ENCODE peak calls at places on chromosomes 11 and 22, in eight cellular contexts. U is epithelial cell of esophagus; H is SK-N-DZ; V is NCI-H460; T is amygdala; G is activated CD8-positive, alpha-beta T cell treated with anti-CD3 and anti-CD28 coated beads for 36 hours; C is activated T-cell treated with anti-CD3 and anti-CD28 coated beads, Interleukin-2, amount 50 U/mL, for 1 hour; D is NCI-H1092. O is an unnamed sample.

GRCh38 chr22:44828193-44828592 is 75.8 kb downstream of the ARHGAP8 start:
- DNase-seq in U (no peak), H (peak), V (peak), T (no peak), G (peak), C (no peak), D (no peak), O (peak)

GRCh38 chr11:808427-809286 is 1.1 kb upstream of the RPLP2 start:
- DNase-seq in U (no peak), H (no peak), V (peak), T (no peak), G (peak), C (no peak), D (no peak), O (no peak)

GRCh38 chr11:126485021-126485781 is 129.7 kb downstream of the ST3GAL4 start:
- DNase-seq in U (peak), H (no peak), V (no peak), T (no peak), G (no peak), C (no peak), D (no peak), O (no peak)

GRCh38 chr22:42324991-42325710 is 54.7 kb upstream of the TCF20 start:
- DNase-seq in U (no peak), H (no peak), V (no peak), T (no peak), G (peak), C (no peak), D (peak), O (no peak)

GRCh38 chr11:113281052-113281725 is 33.2 kb upstream of the TTC12 start:
- DNase-seq in U (no peak), H (no peak), V (no peak), T (no peak), G (no peak), C (no peak), D (no peak), O (no peak)

GRCh38 chr22:25081409-25081824 is 118.2 kb upstream of the CRYBB3 start:
- DNase-seq in U (peak), H (no peak), V (peak), T (no peak), G (peak), C (peak), D (no peak), O (peak)

GRCh38 chr11:74417379-74417804 is 19.2 kb upstream of the PGM2L1 start:
- DNase-seq in U (peak), H (no peak), V (no peak), T (no peak), G (no peak), C (no peak), D (no peak), O (no peak)

GRCh38 chr11:68854273-68854958 is 12.7 kb upstream of the CPT1A start:
- DNase-seq in U (no peak), H (no peak), V (no peak), T (no peak), G (no peak), C (no peak), D (no peak), O (no peak)

GRCh38 chr22:48837341-48837935 is 990.2 kb downstream of the BRD1 start:
- DNase-seq in U (peak), H (no peak), V (no peak), T (no peak), G (no peak), C (no peak), D (no peak), O (no peak)

GRCh38 chr22:37062366-37062655 is 10.8 kb downstream of the KCTD17 start:
- DNase-seq in U (no peak), H (no peak), V (no peak), T (no peak), G (peak), C (no peak), D (no peak), O (no peak)

GRCh38 chr11:87425391-87425790 is 387.7 kb downstream of the TMEM135 start:
- DNase-seq in U (peak), H (no peak), V (no peak), T (no peak), G (no peak), C (no peak), D (no peak), O (no peak)

GRCh38 chr11:18617688-18618340 is 16.3 kb downstream of the SPTY2D1 start:
- DNase-seq in U (no peak), H (no peak), V (no peak), T (no peak), G (peak), C (no peak), D (no peak), O (no peak)

GRCh38 chr11:117170210-117170609 is 8.3 kb upstream of the SIDT2 start:
- DNase-seq in U (no peak), H (no peak), V (no peak), T (no peak), G (no peak), C (no peak), D (no peak), O (no peak)

GRCh38 chr22:37148031-37148651 is 1.6 kb downstream of the IL2RB start:
- DNase-seq in U (no peak), H (no peak), V (no peak), T (no peak), G (peak), C (peak), D (no peak), O (no peak)

GRCh38 chr11:111762981-111763643 is 3.1 kb downstream of the PPP2R1B start:
- DNase-seq in U (no peak), H (no peak), V (no peak), T (no peak), G (no peak), C (no peak), D (no peak), O (no peak)

GRCh38 chr11:71158936-71159335 is 93.4 kb downstream of the SHANK2 start:
- DNase-seq in U (no peak), H (no peak), V (no peak), T (no peak), G (no peak), C (no peak), D (no peak), O (no peak)

GRCh38 chr11:127230392-127230791 is 229.8 kb upstream of the KIRREL3 start:
- DNase-seq in U (no peak), H (no peak), V (no peak), T (no peak), G (no peak), C (no peak), D (no peak), O (no peak)

GRCh38 chr22:36192601-36193000 is 9.0 kb downstream of the APOL4 start:
- DNase-seq in U (no peak), H (no peak), V (no peak), T (no peak), G (no peak), C (no peak), D (no peak), O (no peak)

GRCh38 chr11:19660076-19660475 is 52.6 kb upstream of the NAV2 start:
- DNase-seq in U (peak), H (peak), V (peak), T (no peak), G (peak), C (no peak), D (no peak), O (peak)

GRCh38 chr11:115129771-115130306 is 374.4 kb downstream of the CADM1 start:
- DNase-seq in U (no peak), H (peak), V (no peak), T (no peak), G (no peak), C (no peak), D (no peak), O (no peak)

GRCh38 chr22:17241571-17242310 is 22.5 kb upstream of the ADA2 start:
- DNase-seq in U (no peak), H (no peak), V (no peak), T (no peak), G (no peak), C (no peak), D (no peak), O (no peak)

GRCh38 chr11:107988397-107989158 is 20.1 kb upstream of the CUL5 start:
- DNase-seq in U (peak), H (no peak), V (no peak), T (no peak), G (no peak), C (no peak), D (no peak), O (peak)

GRCh38 chr11:34948721-34949120 is 32.3 kb downstream of the PDHX start:
- DNase-seq in U (no peak), H (no peak), V (no peak), T (no peak), G (no peak), C (no peak), D (no peak), O (no peak)

GRCh38 chr11:29268733-29269132 is 748.1 kb downstream of the KCNA4 start:
- DNase-seq in U (no peak), H (no peak), V (no peak), T (no peak), G (no peak), C (no peak), D (no peak), O (no peak)

GRCh38 chr11:119107538-119108150 is 500 bp downstream of the C2CD2L start:
- DNase-seq in U (no peak), H (no peak), V (no peak), T (no peak), G (no peak), C (peak), D (no peak), O (no peak)

GRCh38 chr11:57646221-57646620 is 3.5 kb downstream of the YPEL4 start:
- DNase-seq in U (no peak), H (peak), V (no peak), T (no peak), G (no peak), C (no peak), D (no peak), O (no peak)

GRCh38 chr11:44515085-44515484 is 50.4 kb upstream of the CD82 start:
- DNase-seq in U (no peak), H (no peak), V (no peak), T (no peak), G (no peak), C (no peak), D (no peak), O (no peak)

GRCh38 chr22:31347251-31348008 is 1.3 kb upstream of the PATZ1 start:
- DNase-seq in U (peak), H (peak), V (peak), T (peak), G (peak), C (peak), D (peak), O (peak)

O was measured in MCF 10A.